ENCODE peak calls at places on chromosomes 16 and 17, in eight cellular contexts. B, Q, N, G, A, O, X and E are unnamed samples.

GRCh38 chr16:84275562-84276151 is 19.0 kb upstream of the WFDC1 start:
- DNase-seq in Q (no peak), G (no peak), N (no peak), A (no peak), B (no peak), X (no peak), O (no peak), E (no peak)

GRCh38 chr16:12288537-12289174 is 312.1 kb downstream of the SNX29 start:
- DNase-seq in X (no peak), O (no peak), B (no peak), N (no peak), A (no peak), G (no peak), Q (no peak), E (no peak)

GRCh38 chr17:12789976-12790805 is 893 bp downstream of the ARHGAP44 start:
- DNase-seq in O (no peak), Q (peak; percentile 7), X (no peak), A (no peak), N (no peak), B (no peak), G (no peak), E (no peak)

GRCh38 chr16:57607676-57608461 is 20.6 kb upstream of the ADGRG1 start:
- DNase-seq in X (no peak), O (no peak), N (no peak), A (no peak), B (no peak), Q (no peak), G (peak; percentile 3), E (no peak)

GRCh38 chr17:27339836-27340550 is 46.1 kb downstream of the WSB1 start:
- DNase-seq in B (no peak), G (no peak), X (no peak), A (no peak), N (no peak), O (peak; percentile 46), Q (no peak), E (no peak)

GRCh38 chr16:27690604-27691003 is 140.7 kb downstream of the KATNIP start:
- DNase-seq in O (peak; percentile 42), A (no peak), G (no peak), Q (peak; percentile 54), N (no peak), X (no peak), B (no peak), E (no peak)

GRCh38 chr16:30183961-30184429 is 593 bp downstream of the CORO1A start:
- DNase-seq in X (peak; percentile 90), B (no peak), G (no peak), O (no peak), Q (no peak), A (no peak), N (no peak), E (peak; percentile 54)

GRCh38 chr17:45231481-45232116 is 9.9 kb downstream of the FMNL1 start:
- DNase-seq in B (peak; percentile 60), G (no peak), A (no peak), X (peak; percentile 48), N (no peak), O (peak; percentile 29), Q (no peak), E (no peak)

GRCh38 chr17:1628856-1629646 is 417 bp upstream of the SLC43A2 start:
- DNase-seq in G (peak; percentile 94), B (peak; percentile 94), X (peak; percentile 98), O (peak; percentile 94), A (peak; percentile 61), Q (peak; percentile 95), N (peak; percentile 79), E (peak; percentile 92)

GRCh38 chr17:14048169-14048568 is 21.1 kb upstream of the COX10 start:
- DNase-seq in B (no peak), A (no peak), X (no peak), O (peak; percentile 13), N (no peak), G (no peak), Q (no peak), E (no peak)

GRCh38 chr16:3830625-3831254 is 49.8 kb downstream of the CREBBP start:
- DNase-seq in G (no peak), A (no peak), B (no peak), N (no peak), O (no peak), Q (no peak), X (no peak), E (no peak)

GRCh38 chr16:2663553-2664521 is 18.5 kb upstream of the KCTD5 start:
- DNase-seq in B (no peak), Q (peak; percentile 57), X (no peak), A (peak; percentile 76), N (no peak), G (no peak), O (peak; percentile 31), E (no peak)

GRCh38 chr17:68981288-68981687 is 26.1 kb upstream of the ABCA8 start:
- DNase-seq in N (no peak), B (no peak), X (no peak), G (peak; percentile 28), Q (peak; percentile 92), A (peak; percentile 74), O (peak; percentile 91), E (peak; percentile 9)

GRCh38 chr16:80573700-80574120 is 32.9 kb downstream of the DYNLRB2 start:
- DNase-seq in G (no peak), X (no peak), Q (no peak), A (no peak), N (no peak), O (no peak), B (no peak), E (no peak)

GRCh38 chr16:8798174-8798527 is 512 bp downstream of the PMM2 start:
- DNase-seq in N (no peak), B (no peak), Q (no peak), G (no peak), O (no peak), A (no peak), X (no peak), E (no peak)

GRCh38 chr17:5019475-5019956 is 15.7 kb downstream of the SLC52A1 start:
- DNase-seq in B (no peak), G (no peak), X (no peak), O (peak; percentile 25), A (no peak), N (no peak), Q (peak; percentile 12), E (no peak)
- TF ChIP-seq CTCF in B (peak; percentile 13), G (no peak), X (no peak), O (no peak), A (no peak), N (no peak), Q (peak; percentile 3), E (no peak)

GRCh38 chr16:1279945-1280589 is 24.2 kb downstream of the TPSD1 start:
- DNase-seq in N (no peak), G (no peak), B (peak; percentile 9), X (no peak), A (no peak), O (no peak), Q (no peak), E (no peak)

GRCh38 chr16:1277016-1277944 is 21.4 kb downstream of the TPSD1 start:
- DNase-seq in O (no peak), X (no peak), B (no peak), N (no peak), A (no peak), Q (no peak), G (no peak), E (peak; percentile 66)

GRCh38 chr16:1279081-1279944 is 23.4 kb downstream of the TPSD1 start:
- DNase-seq in N (no peak), X (no peak), G (no peak), B (no peak), O (no peak), A (no peak), Q (no peak), E (no peak)

GRCh38 chr16:1277945-1278282 is 22.0 kb downstream of the TPSD1 start:
- DNase-seq in X (no peak), B (no peak), A (no peak), G (no peak), N (no peak), O (no peak), Q (no peak), E (peak; percentile 55)

GRCh38 chr16:1278456-1278855 is 22.6 kb downstream of the TPSD1 start:
- DNase-seq in B (no peak), G (no peak), X (no peak), Q (no peak), O (no peak), A (no peak), N (no peak), E (no peak)
- TF ChIP-seq CTCF in B (no peak), G (no peak), X (no peak), Q (no peak), O (no peak), A (no peak), N (no peak), E (no peak)

GRCh38 chr17:30217054-30217453 is 18.4 kb downstream of the SLC6A4 start:
- DNase-seq in A (no peak), G (no peak), X (no peak), B (no peak), Q (no peak), O (no peak), N (no peak), E (no peak)

GRCh38 chr17:30210366-30210765 is 25.1 kb downstream of the SLC6A4 start:
- DNase-seq in X (no peak), O (no peak), G (no peak), B (no peak), A (no peak), N (no peak), Q (no peak), E (no peak)

GRCh38 chr17:30210901-30211300 is 24.6 kb downstream of the SLC6A4 start:
- DNase-seq in G (no peak), Q (no peak), N (no peak), B (no peak), X (no peak), A (no peak), O (no peak), E (no peak)

GRCh38 chr17:30211371-30211770 is 24.1 kb downstream of the SLC6A4 start:
- DNase-seq in X (no peak), B (no peak), Q (no peak), O (no peak), N (no peak), G (no peak), A (no peak), E (no peak)

DNA sequence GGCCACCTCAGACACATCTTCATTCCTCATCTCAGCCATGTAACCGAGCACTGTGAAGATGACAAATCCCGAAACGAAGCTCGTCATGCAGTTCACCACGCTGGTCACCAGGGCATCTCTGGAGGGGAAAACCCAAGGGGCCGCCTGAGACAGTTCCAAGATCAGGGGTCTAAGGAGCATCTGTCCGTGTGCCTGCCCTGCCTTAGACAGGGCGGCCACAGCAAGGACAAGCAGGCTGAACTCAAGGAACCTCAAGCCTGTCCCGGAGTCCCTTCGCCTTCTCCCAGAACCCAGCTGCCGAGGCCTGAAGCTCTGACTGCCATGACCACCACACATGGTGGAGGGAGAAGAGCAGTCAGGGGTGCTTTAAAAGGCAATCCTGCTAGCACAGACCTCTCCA is 22.7 kb downstream of the SLC6A4 start:
- DNase-seq in Q (no peak), A (no peak), B (no peak), N (no peak), X (no peak), G (no peak), O (no peak), E (no peak)
- TF ChIP-seq CTCF in Q (no peak), A (no peak), B (no peak), N (no peak), X (no peak), G (no peak), O (no peak), E (no peak)

DNA sequence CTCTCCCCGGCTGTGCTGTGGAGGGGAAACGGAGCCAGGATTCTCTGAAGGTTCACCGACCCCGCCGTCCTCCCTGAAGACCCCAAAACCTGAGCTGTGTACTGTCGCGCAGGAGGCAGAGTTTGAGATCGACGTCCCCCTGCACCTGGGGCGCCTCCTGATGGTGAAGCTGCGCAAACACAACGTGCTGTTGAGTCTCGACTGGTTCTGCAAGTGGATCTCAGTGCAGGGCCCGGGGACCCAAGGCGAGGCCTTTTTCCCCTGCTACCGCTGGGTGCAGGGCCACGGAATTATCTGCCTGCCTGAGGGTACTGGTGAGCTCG is 62.6 kb upstream of the TEKT1 start:
- DNase-seq in B (no peak), X (no peak), O (peak; percentile 37), G (no peak), Q (peak; percentile 41), N (no peak), A (no peak), E (no peak)
- TF ChIP-seq CTCF in B (peak; percentile 5), X (no peak), O (peak; percentile 74), G (no peak), Q (peak; percentile 62), N (no peak), A (peak; percentile 28), E (no peak)